ENCODE peak calls at places on chromosomes 3 and 15, in ten cellular contexts. A is esophagus muscularis mucosa, Q is BE2C, W is IMR-90, Z is A673, O is spleen, N is thoracic aorta, X is pancreas, K is WTC11, M is coronary artery. Y is an unnamed sample.

GRCh38 chr15:86608461-86608860 is 528.8 kb downstream of the AGBL1 start:
- DNase-seq in O (no peak), K (no peak), Z (no peak), Q (peak), M (no peak), A (no peak), W (no peak), X (no peak), N (no peak), Y (no peak)

GRCh38 chr15:38624248-38625214 is 59.9 kb upstream of the RASGRP1 start:
- DNase-seq in Z (no peak), Q (no peak), K (no peak), A (no peak), N (no peak), O (no peak), M (no peak), X (no peak), W (no peak), Y (no peak)

GRCh38 chr3:149180057-149180573 is 41.5 kb downstream of the CP start:
- DNase-seq in Z (peak), N (peak), K (no peak), X (no peak), O (no peak), W (peak), A (peak), Q (no peak), M (peak), Y (peak)

GRCh38 chr15:74957301-74958035 is 896 bp upstream of the RPP25 start:
- DNase-seq in X (peak), A (no peak), N (no peak), K (peak), O (peak), W (no peak), Z (peak), M (no peak), Q (peak), Y (peak)

GRCh38 chr3:69408989-69409388 is 23.1 kb upstream of the FRMD4B start:
- DNase-seq in M (no peak), Z (no peak), N (no peak), Q (no peak), X (no peak), O (no peak), A (no peak), W (no peak), K (no peak), Y (peak)

GRCh38 chr3:46700772-46701171 is 420 bp upstream of the TMIE start:
- DNase-seq in K (no peak), A (no peak), N (no peak), W (no peak), O (no peak), M (no peak), Q (peak), Z (no peak), X (no peak), Y (no peak)

GRCh38 chr3:57298041-57298440 is 5.6 kb upstream of the ASB14 start:
- DNase-seq in Q (no peak), X (no peak), W (peak), A (no peak), Z (no peak), K (no peak), O (no peak), M (no peak), N (no peak), Y (no peak)

GRCh38 chr15:33013827-33014445 is 180.6 kb downstream of the FMN1 start:
- DNase-seq in A (no peak), Q (no peak), O (no peak), K (no peak), M (no peak), X (no peak), N (no peak), W (peak), Z (peak), Y (no peak)

GRCh38 chr3:152399374-152399773 is 130.6 kb downstream of the MBNL1 start:
- DNase-seq in O (no peak), X (no peak), W (peak), K (no peak), N (no peak), A (no peak), Q (no peak), Z (no peak), M (no peak), Y (no peak)

GRCh38 chr3:25588441-25589103 is 76.1 kb downstream of the TOP2B start:
- DNase-seq in O (no peak), A (no peak), K (no peak), X (no peak), Q (no peak), N (no peak), Z (no peak), W (peak), M (no peak), Y (no peak)
- TF ChIP-seq CTCF in O (no peak), A (no peak), K (no peak), X (no peak), Q (no peak), N (no peak), Z (no peak), W (no peak), M (no peak), Y (no peak)

GRCh38 chr15:46091860-46092450 is 457.1 kb downstream of the SQOR start:
- DNase-seq in A (no peak), W (peak), K (peak), Q (peak), X (no peak), N (no peak), Z (peak), M (no peak), O (no peak), Y (no peak)
- TF ChIP-seq CTCF in A (no peak), W (peak), K (peak), Q (peak), X (peak), N (peak), Z (peak), M (no peak), O (no peak), Y (no peak)

DNA sequence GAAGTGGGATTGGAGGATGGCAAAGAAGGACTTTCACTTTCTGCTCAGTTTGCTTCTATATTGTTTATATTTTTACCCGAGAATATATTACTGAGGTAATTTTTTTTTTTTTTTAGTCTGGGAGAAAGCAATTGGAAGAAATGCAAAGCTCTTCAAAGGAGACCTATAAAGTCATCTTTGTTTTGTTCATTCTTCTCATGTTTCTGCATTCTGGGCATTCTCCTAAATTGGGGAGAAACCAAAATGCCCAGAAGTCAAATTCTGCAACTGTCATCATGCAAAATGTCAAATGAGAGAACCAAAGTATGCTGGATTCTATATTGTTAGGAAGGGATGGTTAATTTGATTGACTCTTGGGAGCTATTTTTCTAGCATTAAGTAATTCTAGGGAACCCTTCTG is 168.3 kb upstream of the TSC22D2 start:
- DNase-seq in A (no peak), W (no peak), Z (no peak), Q (no peak), N (no peak), O (no peak), K (no peak), X (no peak), M (no peak), Y (no peak)
- TF ChIP-seq CTCF in A (no peak), W (no peak), Z (no peak), Q (no peak), N (no peak), O (no peak), K (no peak), X (no peak), M (no peak), Y (no peak)

GRCh38 chr3:36923523-36923943 is 21.3 kb downstream of the TRANK1 start:
- DNase-seq in A (no peak), Q (no peak), O (peak), Z (no peak), W (no peak), X (no peak), N (no peak), K (no peak), M (no peak), Y (peak)
- TF ChIP-seq CTCF in A (no peak), Q (no peak), O (no peak), Z (no peak), W (no peak), X (no peak), N (no peak), K (no peak), M (no peak), Y (no peak)

GRCh38 chr15:96746621-96747155 is 416.2 kb downstream of the NR2F2 start:
- DNase-seq in K (no peak), O (no peak), Q (no peak), W (no peak), X (no peak), Z (peak), N (no peak), M (no peak), A (no peak), Y (no peak)

GRCh38 chr15:96750361-96750760 is 419.9 kb downstream of the NR2F2 start:
- DNase-seq in K (no peak), M (no peak), X (no peak), A (no peak), W (no peak), Z (peak), Q (no peak), O (no peak), N (no peak), Y (no peak)
- TF ChIP-seq CTCF in K (no peak), M (no peak), X (no peak), A (no peak), W (no peak), Z (peak), Q (no peak), O (no peak), N (no peak), Y (no peak)